ENCODE peak calls at places on chromosomes 13 and 19, in eight cellular contexts. W is CD8-positive, alpha-beta memory T cell; Z is B cell; U is tibial nerve; I is T-helper 2 cell; V is activated CD4-positive, alpha-beta T cell treated with anti-CD3 and anti-CD28 coated beads, Interleukin-2, amount 50 U/mL, for 1 hour; Y is AG20443; T is substantia nigra. M is an unnamed sample.

GRCh38 chr19:53971608-53972007 is 8.9 kb downstream of the CACNG8 start:
- DNase-seq in W (no peak), Z (no peak), U (no peak), I (no peak), V (no peak), Y (no peak), T (no peak), M (no peak)

GRCh38 chr13:58884810-58885209 is 1253.3 kb downstream of the PCDH17 start:
- DNase-seq in W (no peak), Z (no peak), U (no peak), I (no peak), V (no peak), Y (no peak), T (no peak), M (no peak)

GRCh38 chr13:107817652-107818287 is 397.6 kb downstream of the LIG4 start:
- DNase-seq in W (no peak), Z (no peak), U (no peak), I (no peak), V (no peak), Y (no peak), T (no peak), M (no peak)

GRCh38 chr13:42836930-42837329 is 55.5 kb downstream of the FAM216B start:
- DNase-seq in W (no peak), Z (no peak), U (no peak), I (no peak), V (no peak), Y (peak; percentile 37), T (no peak), M (no peak)

GRCh38 chr13:60369242-60369641 is 27.8 kb upstream of the TDRD3 start:
- DNase-seq in W (no peak), Z (no peak), U (no peak), I (no peak), V (no peak), Y (no peak), T (no peak), M (no peak)

GRCh38 chr13:35855531-35856019 is 275.6 kb downstream of the DCLK1 start:
- DNase-seq in W (no peak), Z (no peak), U (no peak), I (no peak), V (no peak), Y (peak; percentile 55), T (no peak), M (no peak)

GRCh38 chr13:109204252-109204651 is 574.8 kb downstream of the MYO16 start:
- DNase-seq in W (no peak), Z (no peak), U (no peak), I (no peak), V (no peak), Y (no peak), T (no peak), M (no peak)

GRCh38 chr13:60226507-60226906 is 62.8 kb upstream of the DIAPH3 start:
- DNase-seq in W (no peak), Z (no peak), U (no peak), I (no peak), V (no peak), Y (peak; percentile 40), T (no peak), M (no peak)

GRCh38 chr13:26872444-26873173 is 112.0 kb upstream of the GPR12 start:
- DNase-seq in W (peak; percentile 51), Z (no peak), U (no peak), I (no peak), V (peak; percentile 43), Y (peak; percentile 71), T (peak; percentile 11), M (peak; percentile 16)

GRCh38 chr19:44718441-44719261 is 19.7 kb downstream of the CEACAM16 start:
- DNase-seq in W (no peak), Z (no peak), U (no peak), I (no peak), V (no peak), Y (peak; percentile 58), T (no peak), M (no peak)

GRCh38 chr19:18433039-18433691 is 4.8 kb downstream of the ISYNA1 start:
- DNase-seq in W (peak; percentile 67), Z (peak; percentile 94), U (no peak), I (no peak), V (peak; percentile 39), Y (no peak), T (no peak), M (no peak)

GRCh38 chr19:36775768-36776167 is 3.2 kb upstream of the ZNF850 start:
- DNase-seq in W (no peak), Z (no peak), U (no peak), I (no peak), V (no peak), Y (peak; percentile 20), T (peak; percentile 26), M (no peak)

GRCh38 chr13:31409678-31410356 is 210.0 kb downstream of the B3GLCT start:
- DNase-seq in W (no peak), Z (no peak), U (no peak), I (no peak), V (no peak), Y (no peak), T (no peak), M (no peak)

GRCh38 chr13:22648325-22648758 is 532.4 kb upstream of the SGCG start:
- DNase-seq in W (no peak), Z (no peak), U (no peak), I (no peak), V (no peak), Y (peak; percentile 16), T (no peak), M (no peak)

GRCh38 chr19:43519436-43520088 is 7.4 kb downstream of the ETHE1 start:
- DNase-seq in W (peak; percentile 85), Z (peak; percentile 70), U (peak; percentile 55), I (peak; percentile 55), V (peak; percentile 82), Y (peak; percentile 85), T (no peak), M (peak; percentile 74)

GRCh38 chr19:57241181-57241580 is 749 bp downstream of the ZNF805 start:
- DNase-seq in W (no peak), Z (no peak), U (no peak), I (no peak), V (no peak), Y (peak; percentile 37), T (no peak), M (no peak)

GRCh38 chr19:11337080-11337479 is 2.4 kb downstream of the RAB3D start:
- DNase-seq in W (no peak), Z (no peak), U (no peak), I (no peak), V (no peak), Y (no peak), T (no peak), M (no peak)

GRCh38 chr13:40895207-40895606 is 105.8 kb downstream of the SLC25A15 start:
- DNase-seq in W (no peak), Z (no peak), U (no peak), I (no peak), V (no peak), Y (no peak), T (no peak), M (no peak)

GRCh38 chr19:18526316-18526715 is 4.4 kb upstream of the ELL start:
- DNase-seq in W (no peak), Z (no peak), U (no peak), I (no peak), V (no peak), Y (no peak), T (no peak), M (no peak)

GRCh38 chr19:4567584-4568071 is 8.1 kb upstream of the SEMA6B start:
- DNase-seq in W (peak; percentile 70), Z (peak; percentile 59), U (peak; percentile 37), I (peak; percentile 24), V (peak; percentile 61), Y (peak; percentile 79), T (no peak), M (peak; percentile 44)

GRCh38 chr19:40237791-40238190 is 11.3 kb upstream of the CCNP start:
- DNase-seq in W (no peak), Z (no peak), U (no peak), I (no peak), V (no peak), Y (no peak), T (no peak), M (no peak)

GRCh38 chr19:40337107-40337506 is 11.1 kb downstream of the C19orf47 start:
- DNase-seq in W (no peak), Z (no peak), U (no peak), I (no peak), V (no peak), Y (no peak), T (no peak), M (no peak)

GRCh38 chr19:38409631-38410133 is 6.8 kb downstream of the FAM98C start:
- DNase-seq in W (no peak), Z (no peak), U (no peak), I (no peak), V (no peak), Y (peak; percentile 52), T (no peak), M (no peak)

GRCh38 chr19:52270266-52270885 is 989 bp downstream of the ZNF766 start:
- DNase-seq in W (no peak), Z (peak; percentile 32), U (no peak), I (no peak), V (peak; percentile 4), Y (peak; percentile 59), T (no peak), M (no peak)

GRCh38 chr13:45207319-45207718 is 6.5 kb upstream of the KCTD4 start:
- DNase-seq in W (no peak), Z (no peak), U (no peak), I (no peak), V (no peak), Y (no peak), T (no peak), M (no peak)

GRCh38 chr13:39602614-39603366 is at the start of gene LHFPL6:
- DNase-seq in W (peak; percentile 48), Z (peak; percentile 68), U (peak; percentile 72), I (peak; percentile 7), V (peak; percentile 45), Y (peak; percentile 94), T (peak; percentile 63), M (peak; percentile 35)

GRCh38 chr19:40592170-40592569 is 9.0 kb upstream of the LTBP4 start:
- DNase-seq in W (no peak), Z (no peak), U (no peak), I (no peak), V (no peak), Y (peak; percentile 29), T (no peak), M (no peak)

GRCh38 chr13:111281751-111282311 is 38.6 kb upstream of the TEX29 start:
- DNase-seq in W (no peak), Z (no peak), U (no peak), I (no peak), V (no peak), Y (peak; percentile 40), T (no peak), M (no peak)

GRCh38 chr19:58434217-58434616 is 5.7 kb downstream of the ZNF132 start:
- DNase-seq in W (no peak), Z (no peak), U (no peak), I (no peak), V (no peak), Y (no peak), T (no peak), M (no peak)

GRCh38 chr13:103638706-103639105 is 572.5 kb upstream of the SLC10A2 start:
- DNase-seq in W (no peak), Z (no peak), U (no peak), I (no peak), V (no peak), Y (no peak), T (no peak), M (no peak)

M was measured in T follicular helper cell.